ENCODE peak calls at places on chromosomes 1 and 21, in four cellular contexts. X is prostate gland, J is foreskin keratinocyte, M is testis. T is an unnamed sample.

GRCh38 chr1:184329255-184329953 is 57.4 kb upstream of the C1orf21 start:
- DNase-seq in X (no peak), J (no peak), M (no peak), T (no peak)

GRCh38 chr1:69263982-69264381 is 303.7 kb upstream of the LRRC7 start:
- DNase-seq in X (no peak), J (no peak), M (peak), T (peak)

GRCh38 chr1:47934243-47934805 is 62.9 kb downstream of the TRABD2B start:
- DNase-seq in X (peak), J (no peak), M (peak), T (peak)

GRCh38 chr1:180691322-180691721 is 59.5 kb downstream of the XPR1 start:
- DNase-seq in X (no peak), J (no peak), M (no peak), T (no peak)

GRCh38 chr1:232383455-232384074 is 246.4 kb downstream of the SIPA1L2 start:
- DNase-seq in X (no peak), J (no peak), M (no peak), T (no peak)

GRCh38 chr1:154629160-154630073 is 21.4 kb upstream of the ADAR start:
- DNase-seq in X (no peak), J (no peak), M (no peak), T (no peak)

GRCh38 chr1:200372095-200372884 is 37.5 kb downstream of the ZNF281 start:
- DNase-seq in X (peak), J (peak), M (no peak), T (peak)

GRCh38 chr21:26717146-26717739 is 128.0 kb downstream of the ADAMTS1 start:
- DNase-seq in X (no peak), J (no peak), M (no peak), T (no peak)

GRCh38 chr21:18725653-18726052 is 322.1 kb upstream of the TMPRSS15 start:
- DNase-seq in X (no peak), J (no peak), M (no peak), T (no peak)

GRCh38 chr21:43911015-43911934 is 46.3 kb downstream of the AGPAT3 start:
- DNase-seq in X (no peak), J (no peak), M (peak), T (no peak)

GRCh38 chr1:90135306-90135705 is 140.4 kb downstream of the ZNF326 start:
- DNase-seq in X (no peak), J (no peak), M (no peak), T (no peak)

GRCh38 chr1:145995964-145996432 is 381 bp downstream of the TXNIP start:
- DNase-seq in X (no peak), J (no peak), M (peak), T (no peak)

GRCh38 chr1:203628185-203628996 is 1.8 kb downstream of the ATP2B4 start:
- DNase-seq in X (no peak), J (peak), M (peak), T (peak)

GRCh38 chr1:196317535-196318522 is 290.4 kb downstream of the KCNT2 start:
- DNase-seq in X (no peak), J (no peak), M (peak), T (peak)

GRCh38 chr1:110356379-110356778 is 17.2 kb downstream of the RBM15 start:
- DNase-seq in X (peak), J (peak), M (no peak), T (no peak)

GRCh38 chr1:53739109-53739681 is at the start of gene GLIS1:
- DNase-seq in X (peak), J (no peak), M (peak), T (peak)

GRCh38 chr1:28244549-28245251 is 8.8 kb downstream of the ATP5IF1 start:
- DNase-seq in X (no peak), J (no peak), M (no peak), T (no peak)

GRCh38 chr1:150887018-150887417 is at the start of gene CTXND2:
- DNase-seq in X (no peak), J (no peak), M (peak), T (no peak)

GRCh38 chr1:56330400-56331026 is 248.8 kb downstream of the PLPP3 start:
- DNase-seq in X (no peak), J (no peak), M (no peak), T (no peak)

GRCh38 chr1:222844108-222844779 is 29.4 kb downstream of the DISP1 start:
- DNase-seq in X (no peak), J (no peak), M (no peak), T (no peak)

GRCh38 chr1:34009340-34009975 is 145.6 kb downstream of the HMGB4 start:
- DNase-seq in X (no peak), J (no peak), M (no peak), T (no peak)

GRCh38 chr1:217891966-217892365 is 260.8 kb downstream of the SPATA17 start:
- DNase-seq in X (no peak), J (no peak), M (no peak), T (no peak)

GRCh38 chr1:12147116-12147753 is 19.6 kb upstream of the TNFRSF1B start:
- DNase-seq in X (no peak), J (no peak), M (no peak), T (no peak)

GRCh38 chr1:85464497-85465098 is 361 bp downstream of the DDAH1 start:
- DNase-seq in X (peak), J (no peak), M (peak), T (peak)

GRCh38 chr1:181073638-181074037 is 14.9 kb upstream of the IER5 start:
- DNase-seq in X (peak), J (peak), M (no peak), T (no peak)

GRCh38 chr1:246954126-246954525 is 22.4 kb upstream of the AHCTF1 start:
- DNase-seq in X (no peak), J (no peak), M (peak), T (no peak)

GRCh38 chr1:170407138-170407537 is 124.8 kb upstream of the GORAB start:
- DNase-seq in X (no peak), J (peak), M (no peak), T (no peak)

GRCh38 chr1:170410391-170411146 is 121.4 kb upstream of the GORAB start:
- DNase-seq in X (no peak), J (peak), M (no peak), T (no peak)

GRCh38 chr1:170402451-170403311 is 129.3 kb upstream of the GORAB start:
- DNase-seq in X (no peak), J (no peak), M (no peak), T (no peak)

DNA sequence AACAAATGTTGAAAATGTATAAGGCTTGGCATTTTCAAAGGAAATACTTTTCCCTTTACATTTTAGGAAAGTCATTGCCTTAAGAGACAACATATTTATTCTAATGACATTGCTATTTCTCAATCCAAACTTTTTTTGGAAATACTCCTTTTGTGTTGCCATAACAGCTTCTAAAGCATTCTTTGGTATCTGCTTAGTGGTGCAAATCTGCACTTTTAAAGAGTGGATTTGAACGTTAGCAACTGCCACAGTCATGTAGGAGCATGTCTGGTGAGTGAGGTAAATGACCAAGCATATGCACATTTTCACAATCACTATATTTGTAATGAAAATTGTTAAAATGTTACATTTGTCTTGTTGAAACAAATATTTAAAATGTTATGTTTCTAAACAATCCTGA is 124.4 kb upstream of the GORAB start:
- DNase-seq in X (no peak), J (peak), M (no peak), T (no peak)
- H3K27ac ChIP-seq in X (no peak), J (no peak), M (no peak), T (no peak)

GRCh38 chr1:204836856-204837255 is 33.8 kb upstream of the NFASC start:
- DNase-seq in X (no peak), J (no peak), M (no peak), T (no peak)
- H3K27ac ChIP-seq in X (no peak), J (no peak), M (no peak), T (no peak)

GRCh38 chr1:201789245-201789644 is 39.7 kb upstream of the IPO9 start:
- DNase-seq in X (no peak), J (no peak), M (no peak), T (no peak)

GRCh38 chr1:201790261-201790660 is 38.7 kb upstream of the IPO9 start:
- DNase-seq in X (no peak), J (no peak), M (no peak), T (no peak)

GRCh38 chr1:201792534-201793305 is 36.2 kb upstream of the IPO9 start:
- DNase-seq in X (peak), J (no peak), M (peak), T (peak)

GRCh38 chr1:201791775-201792166 is 37.2 kb upstream of the IPO9 start:
- DNase-seq in X (no peak), J (no peak), M (no peak), T (no peak)

GRCh38 chr1:201791051-201791774 is 37.7 kb upstream of the IPO9 start:
- DNase-seq in X (no peak), J (no peak), M (no peak), T (peak)
- H3K27ac ChIP-seq in X (peak), J (no peak), M (peak), T (no peak)

GRCh38 chr1:243944429-243945160 is 94.6 kb upstream of the AKT3 start:
- DNase-seq in X (no peak), J (peak), M (no peak), T (no peak)
- H3K27ac ChIP-seq in X (no peak), J (no peak), M (no peak), T (peak)

GRCh38 chr1:205324781-205325180 is 3.2 kb upstream of the NUAK2 start:
- DNase-seq in X (no peak), J (no peak), M (no peak), T (peak)

GRCh38 chr1:205328476-205328875 is 6.9 kb upstream of the NUAK2 start:
- DNase-seq in X (no peak), J (no peak), M (no peak), T (peak)

GRCh38 chr1:205326812-205327466 is 5.4 kb upstream of the NUAK2 start:
- DNase-seq in X (no peak), J (no peak), M (no peak), T (no peak)

GRCh38 chr1:205323794-205324193 is 2.2 kb upstream of the NUAK2 start:
- DNase-seq in X (no peak), J (no peak), M (no peak), T (no peak)

DNA sequence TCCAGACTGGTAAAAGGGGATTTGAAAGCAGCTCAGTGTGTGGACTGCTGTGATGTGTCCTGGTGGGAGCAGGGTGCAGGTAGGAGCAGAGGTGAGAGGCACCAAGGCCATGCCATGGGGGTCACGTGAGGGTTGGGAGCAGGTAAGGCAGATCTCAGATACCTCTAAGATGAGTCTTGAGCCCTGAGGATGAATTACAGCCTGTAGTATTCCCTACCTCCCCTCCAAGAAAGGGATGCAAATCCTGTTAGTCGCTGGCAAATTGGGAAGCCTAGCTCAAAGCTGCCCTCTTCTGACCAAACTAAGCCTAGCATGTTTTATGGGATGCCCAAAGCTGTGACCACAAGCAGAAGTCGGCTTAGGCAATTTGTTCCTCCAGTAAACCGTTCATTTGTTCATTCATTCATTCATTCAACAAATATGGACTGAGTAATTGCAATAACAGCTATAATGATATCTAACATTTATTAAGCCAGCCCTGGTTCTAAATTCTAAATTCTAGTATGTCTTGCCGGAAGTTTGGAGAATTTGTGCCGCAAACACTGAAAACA is 3.9 kb upstream of the NUAK2 start:
- DNase-seq in X (peak), J (peak), M (peak), T (peak)
- H3K27ac ChIP-seq in X (no peak), J (no peak), M (no peak), T (peak)

DNA sequence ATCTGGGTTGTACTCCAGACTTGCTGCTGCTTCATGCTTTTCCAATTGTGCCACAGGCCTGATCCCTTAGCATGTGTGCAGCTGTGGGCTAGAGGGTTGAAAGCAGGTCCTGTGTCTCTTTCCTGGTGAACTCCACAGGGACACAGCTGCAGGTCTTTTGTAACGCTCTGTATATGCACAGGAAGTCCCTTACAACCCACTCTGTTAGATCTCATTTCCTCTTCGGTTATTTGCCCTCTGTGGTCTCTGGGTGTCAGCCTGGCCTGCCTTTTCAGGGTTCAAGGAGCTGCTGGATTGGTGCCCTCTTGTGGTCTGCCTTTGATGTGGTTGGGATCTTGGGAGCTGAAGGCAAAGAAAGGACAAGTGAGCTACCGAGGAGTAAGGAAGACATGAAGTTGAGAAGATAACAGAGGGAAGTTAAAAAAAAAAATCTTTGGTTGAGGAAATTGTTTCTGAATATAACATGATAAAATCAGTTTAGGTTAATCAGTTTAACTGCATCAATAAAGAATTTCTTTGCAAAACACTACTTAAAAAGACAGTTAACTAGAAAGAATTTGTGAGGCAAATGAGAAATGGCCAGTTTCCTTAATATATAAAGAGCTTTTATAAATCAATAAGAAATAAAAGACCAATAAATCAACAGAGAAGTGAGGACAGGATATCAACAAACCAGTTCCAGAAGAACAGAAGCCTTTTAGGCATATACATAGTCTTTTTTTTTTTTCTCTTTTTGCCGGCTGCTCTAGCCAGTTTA is 44.1 kb downstream of the UCK2 start:
- DNase-seq in X (no peak), J (no peak), M (peak), T (peak)
- H3K27ac ChIP-seq in X (no peak), J (no peak), M (no peak), T (no peak)